ENCODE peak calls at places on chromosomes 4 and X, in seven cellular contexts. One of them, this sample, is unnamed.

GRCh38 chr4:8838911-8839431 is 32.7 kb downstream of the HMX1 start:
- DNase-seq in GM04504: no peak
- DNase-seq in sigmoid colon: peak
- DNase-seq in adrenal gland: peak
- DNase-seq in T-helper 2 cell: no peak
- DNase-seq in GM04503: no peak
- DNase-seq in breast epithelium: no peak
- DNase-seq in this sample: no peak

GRCh38 chrX:45622538-45622937 is 421.9 kb upstream of the DIPK2B start:
- DNase-seq in GM04504: peak
- DNase-seq in sigmoid colon: no peak
- DNase-seq in adrenal gland: no peak
- DNase-seq in T-helper 2 cell: no peak
- DNase-seq in GM04503: peak
- DNase-seq in breast epithelium: no peak
- DNase-seq in this sample: no peak

GRCh38 chr4:1021386-1022050 is 10.1 kb downstream of the FGFRL1 start:
- DNase-seq in GM04504: no peak
- DNase-seq in sigmoid colon: no peak
- DNase-seq in adrenal gland: no peak
- DNase-seq in T-helper 2 cell: no peak
- DNase-seq in GM04503: no peak
- DNase-seq in breast epithelium: no peak
- DNase-seq in this sample: no peak

GRCh38 chrX:119686087-119686639 is 6.8 kb downstream of the SEPTIN6 start:
- DNase-seq in GM04504: no peak
- DNase-seq in sigmoid colon: no peak
- DNase-seq in adrenal gland: no peak
- DNase-seq in T-helper 2 cell: no peak
- DNase-seq in GM04503: no peak
- DNase-seq in breast epithelium: no peak
- DNase-seq in this sample: no peak

GRCh38 chrX:15507005-15507404 is 6.4 kb downstream of the BMX start:
- DNase-seq in GM04504: no peak
- DNase-seq in sigmoid colon: no peak
- DNase-seq in adrenal gland: no peak
- DNase-seq in T-helper 2 cell: no peak
- DNase-seq in GM04503: no peak
- DNase-seq in breast epithelium: no peak
- DNase-seq in this sample: no peak

GRCh38 chr4:52665592-52665991 is 6.5 kb upstream of the USP46 start:
- DNase-seq in GM04504: no peak
- DNase-seq in sigmoid colon: no peak
- DNase-seq in adrenal gland: no peak
- DNase-seq in T-helper 2 cell: no peak
- DNase-seq in GM04503: no peak
- DNase-seq in breast epithelium: no peak
- DNase-seq in this sample: no peak

GRCh38 chrX:9416562-9417319 is 48.1 kb upstream of the TBL1X start:
- DNase-seq in GM04504: peak
- DNase-seq in sigmoid colon: no peak
- DNase-seq in adrenal gland: no peak
- DNase-seq in T-helper 2 cell: no peak
- DNase-seq in GM04503: peak
- DNase-seq in breast epithelium: no peak
- DNase-seq in this sample: no peak

GRCh38 chr4:6608758-6609414 is 31.6 kb upstream of the MRFAP1 start:
- DNase-seq in GM04504: no peak
- DNase-seq in sigmoid colon: no peak
- DNase-seq in adrenal gland: peak
- DNase-seq in T-helper 2 cell: no peak
- DNase-seq in GM04503: no peak
- DNase-seq in breast epithelium: no peak
- DNase-seq in this sample: no peak

GRCh38 chr4:88005086-88005485 is 2.3 kb upstream of the PKD2 start:
- DNase-seq in GM04504: peak
- DNase-seq in sigmoid colon: no peak
- DNase-seq in adrenal gland: no peak
- DNase-seq in T-helper 2 cell: no peak
- DNase-seq in GM04503: peak
- DNase-seq in breast epithelium: no peak
- DNase-seq in this sample: peak

GRCh38 chr4:94126669-94127068 is 81.0 kb upstream of the SMARCAD1 start:
- DNase-seq in GM04504: no peak
- DNase-seq in sigmoid colon: no peak
- DNase-seq in adrenal gland: no peak
- DNase-seq in T-helper 2 cell: no peak
- DNase-seq in GM04503: no peak
- DNase-seq in breast epithelium: no peak
- DNase-seq in this sample: no peak

GRCh38 chr4:4308800-4309441 is 18.9 kb downstream of the ZBTB49 start:
- DNase-seq in GM04504: peak
- DNase-seq in sigmoid colon: no peak
- DNase-seq in adrenal gland: no peak
- DNase-seq in T-helper 2 cell: no peak
- DNase-seq in GM04503: peak
- DNase-seq in breast epithelium: peak
- DNase-seq in this sample: no peak

GRCh38 chr4:143348233-143349077 is 11.8 kb downstream of the GAB1 start:
- DNase-seq in GM04504: no peak
- DNase-seq in sigmoid colon: no peak
- DNase-seq in adrenal gland: no peak
- DNase-seq in T-helper 2 cell: no peak
- DNase-seq in GM04503: no peak
- DNase-seq in breast epithelium: no peak
- DNase-seq in this sample: no peak

GRCh38 chr4:25104561-25104960 is 55.7 kb downstream of the SEPSECS start:
- DNase-seq in GM04504: no peak
- DNase-seq in sigmoid colon: no peak
- DNase-seq in adrenal gland: no peak
- DNase-seq in T-helper 2 cell: no peak
- DNase-seq in GM04503: no peak
- DNase-seq in breast epithelium: no peak
- DNase-seq in this sample: no peak

GRCh38 chr4:154194649-154195048 is 296.9 kb downstream of the DCHS2 start:
- DNase-seq in GM04504: no peak
- DNase-seq in sigmoid colon: no peak
- DNase-seq in adrenal gland: no peak
- DNase-seq in T-helper 2 cell: no peak
- DNase-seq in GM04503: no peak
- DNase-seq in breast epithelium: no peak
- DNase-seq in this sample: no peak

GRCh38 chrX:140141444-140142029 is 176.2 kb upstream of the CXorf66 start:
- DNase-seq in GM04504: no peak
- DNase-seq in sigmoid colon: no peak
- DNase-seq in adrenal gland: peak
- DNase-seq in T-helper 2 cell: no peak
- DNase-seq in GM04503: no peak
- DNase-seq in breast epithelium: no peak
- DNase-seq in this sample: no peak

This sample was measured in heart right ventricle.